ENCODE peak calls at places on chromosomes 2 and 18, in six cellular contexts. X, P, D, W, O and G are unnamed samples.

GRCh38 chr2:121336528-121337294 is 51.7 kb upstream of the TFCP2L1 start:
- DNase-seq in X (no peak), W (no peak), O (no peak), D (no peak), P (no peak), G (no peak)

GRCh38 chr18:55763805-55764204 is 175.8 kb upstream of the TCF4 start:
- DNase-seq in W (no peak), X (no peak), D (no peak), P (no peak), O (no peak), G (no peak)

GRCh38 chr2:168336786-168337388 is 89.5 kb upstream of the STK39 start:
- DNase-seq in X (peak), P (peak), O (no peak), D (no peak), W (peak), G (peak)

GRCh38 chr2:33272001-33272400 is 204.4 kb upstream of the RASGRP3 start:
- DNase-seq in O (no peak), W (no peak), D (peak), P (peak), X (no peak), G (peak)

GRCh38 chr2:28419003-28419704 is 26.5 kb downstream of the FOSL2 start:
- DNase-seq in X (no peak), W (no peak), D (no peak), O (no peak), P (no peak), G (no peak)

GRCh38 chr2:189149981-189150380 is 29.6 kb downstream of the COL5A2 start:
- DNase-seq in D (no peak), W (no peak), X (no peak), P (no peak), O (no peak), G (no peak)

GRCh38 chr2:200455958-200456421 is 53.9 kb downstream of the KCTD18 start:
- DNase-seq in D (peak), P (peak), O (no peak), W (no peak), X (no peak), G (no peak)

GRCh38 chr2:232838406-232838874 is 31.6 kb upstream of the SNORC start:
- DNase-seq in O (no peak), X (peak), D (peak), P (peak), W (no peak), G (peak)

GRCh38 chr2:42928692-42929576 is 136.6 kb upstream of the HAAO start:
- DNase-seq in D (no peak), W (peak), O (no peak), P (peak), X (peak), G (no peak)

GRCh38 chr2:162478721-162479129 is 134.8 kb downstream of the GCA start:
- DNase-seq in W (peak), P (no peak), D (no peak), X (no peak), O (no peak), G (no peak)

GRCh38 chr2:136005462-136006205 is 20.2 kb upstream of the DARS1 start:
- DNase-seq in P (no peak), X (no peak), D (no peak), W (no peak), O (no peak), G (no peak)

GRCh38 chr18:8513249-8513648 is 96.0 kb upstream of the RAB12 start:
- DNase-seq in D (no peak), W (no peak), P (no peak), O (no peak), X (no peak), G (no peak)

GRCh38 chr18:42028232-42028832 is 73.3 kb downstream of the PIK3C3 start:
- DNase-seq in P (peak), X (no peak), O (no peak), W (peak), D (no peak), G (peak)

GRCh38 chr2:72934683-72935610 is 17.6 kb downstream of the EMX1 start:
- DNase-seq in W (peak), X (peak), O (no peak), P (no peak), D (no peak), G (peak)

GRCh38 chr2:126639276-126639675 is 16.7 kb upstream of the GYPC start:
- DNase-seq in W (no peak), P (no peak), O (no peak), D (no peak), X (no peak), G (no peak)

GRCh38 chr2:186848873-186849578 is at the start of gene ZSWIM2:
- DNase-seq in P (peak), X (peak), O (no peak), W (peak), D (peak), G (peak)